ENCODE peak calls at places on chromosomes 7 and 10, in ten cellular contexts. S is CD8-positive, alpha-beta memory T cell; R is A549; F is cardiac muscle cell; O is heart left ventricle; C is lower lobe of right lung; K is trophoblast cell; M is neuronal stem cell; G is tibial nerve; D is heart right ventricle. Y is an unnamed sample. For H3K4me1, the result is how much of the 10 kb centered on the place peaks cover.

GRCh38 chr7:92740713-92741126 is 95.7 kb downstream of the CDK6 start:
- DNase-seq in S (no peak), R (no peak), F (no peak), O (no peak), C (no peak), K (peak), M (no peak), G (no peak), D (no peak), Y (no peak)

GRCh38 chr7:38438938-38439337 is 165.5 kb upstream of the TARP start:
- DNase-seq in S (no peak), R (no peak), F (no peak), O (no peak), C (no peak), K (no peak), M (no peak), G (no peak), D (no peak), Y (no peak)

GRCh38 chr10:110775022-110775379 is 96.7 kb upstream of the PDCD4 start:
- DNase-seq in S (no peak), R (peak), F (no peak), O (no peak), C (no peak), K (peak), M (no peak), G (no peak), D (no peak), Y (no peak)

GRCh38 chr7:19623676-19624075 is 85.2 kb downstream of the POLR1F start:
- DNase-seq in S (no peak), R (no peak), F (no peak), O (no peak), C (no peak), K (no peak), M (no peak), G (no peak), D (no peak), Y (no peak)

GRCh38 chr7:155850730-155851678 is 38.7 kb upstream of the SHH start:
- DNase-seq in S (no peak), R (no peak), F (no peak), O (peak), C (no peak), K (no peak), M (no peak), G (no peak), D (no peak), Y (peak)

GRCh38 chr7:23456093-23456492 is 14.2 kb downstream of the IGF2BP3 start:
- DNase-seq in S (no peak), R (no peak), F (no peak), O (no peak), C (no peak), K (no peak), M (no peak), G (no peak), D (no peak), Y (no peak)

GRCh38 chr10:14302035-14302434 is 28.7 kb downstream of the FRMD4A start:
- DNase-seq in S (no peak), R (no peak), F (peak), O (no peak), C (no peak), K (peak), M (no peak), G (no peak), D (no peak), Y (no peak)

GRCh38 chr7:41188163-41189130 is 514.4 kb downstream of the INHBA start:
- DNase-seq in S (no peak), R (no peak), F (no peak), O (no peak), C (no peak), K (peak), M (no peak), G (no peak), D (no peak), Y (no peak)

GRCh38 chr10:32372000-32372875 is 25.3 kb upstream of the EPC1 start:
- DNase-seq in S (no peak), R (no peak), F (no peak), O (no peak), C (no peak), K (no peak), M (no peak), G (no peak), D (no peak), Y (no peak)

GRCh38 chr7:101942603-101943210 is 125.3 kb downstream of the CUX1 start:
- DNase-seq in S (no peak), R (no peak), F (no peak), O (no peak), C (no peak), K (no peak), M (no peak), G (no peak), D (no peak), Y (peak)

GRCh38 chr10:19077276-19077675 is 28.7 kb downstream of the MALRD1 start:
- DNase-seq in S (no peak), R (no peak), F (no peak), O (no peak), C (no peak), K (peak), M (no peak), G (no peak), D (no peak), Y (no peak)
- H3K4me1 ChIP-seq in S (under half), R (under half), F (under half), O (under half), C (under half), K (under half), M (under half), G (under half), D (under half), Y (under half)

GRCh38 chr10:59252491-59252890 is 76.0 kb downstream of the PHYHIPL start:
- DNase-seq in S (no peak), R (no peak), F (no peak), O (no peak), C (no peak), K (no peak), M (no peak), G (no peak), D (no peak), Y (no peak)
- H3K4me1 ChIP-seq in S (under half), R (under half), F (under half), O (under half), C (under half), K (under half), M (under half), G (under half), D (under half), Y (under half)

GRCh38 chr10:33657154-33657900 is 322.9 kb upstream of the NRP1 start:
- DNase-seq in S (no peak), R (no peak), F (peak), O (no peak), C (no peak), K (no peak), M (no peak), G (no peak), D (no peak), Y (no peak)

GRCh38 chr10:33655165-33655815 is 320.8 kb upstream of the NRP1 start:
- DNase-seq in S (no peak), R (no peak), F (peak), O (no peak), C (no peak), K (no peak), M (no peak), G (no peak), D (no peak), Y (no peak)

GRCh38 chr10:33660329-33660728 is 325.9 kb upstream of the NRP1 start:
- DNase-seq in S (no peak), R (no peak), F (peak), O (no peak), C (no peak), K (no peak), M (no peak), G (no peak), D (no peak), Y (no peak)

GRCh38 chr10:33655921-33656320 is 321.5 kb upstream of the NRP1 start:
- DNase-seq in S (no peak), R (no peak), F (no peak), O (no peak), C (no peak), K (peak), M (no peak), G (no peak), D (no peak), Y (no peak)

GRCh38 chr10:33657913-33658312 is 323.4 kb upstream of the NRP1 start:
- DNase-seq in S (no peak), R (no peak), F (no peak), O (no peak), C (no peak), K (no peak), M (no peak), G (no peak), D (no peak), Y (no peak)
- H3K4me1 ChIP-seq in S (under half), R (under half), F (half or more), O (under half), C (under half), K (under half), M (under half), G (under half), D (under half), Y (under half)

GRCh38 chr10:73979428-73980407 is 18.2 kb upstream of the VCL start:
- DNase-seq in S (no peak), R (no peak), F (no peak), O (no peak), C (no peak), K (no peak), M (no peak), G (no peak), D (no peak), Y (no peak)

GRCh38 chr10:73983096-73984047 is 14.5 kb upstream of the VCL start:
- DNase-seq in S (no peak), R (no peak), F (no peak), O (no peak), C (no peak), K (no peak), M (no peak), G (no peak), D (no peak), Y (no peak)

DNA sequence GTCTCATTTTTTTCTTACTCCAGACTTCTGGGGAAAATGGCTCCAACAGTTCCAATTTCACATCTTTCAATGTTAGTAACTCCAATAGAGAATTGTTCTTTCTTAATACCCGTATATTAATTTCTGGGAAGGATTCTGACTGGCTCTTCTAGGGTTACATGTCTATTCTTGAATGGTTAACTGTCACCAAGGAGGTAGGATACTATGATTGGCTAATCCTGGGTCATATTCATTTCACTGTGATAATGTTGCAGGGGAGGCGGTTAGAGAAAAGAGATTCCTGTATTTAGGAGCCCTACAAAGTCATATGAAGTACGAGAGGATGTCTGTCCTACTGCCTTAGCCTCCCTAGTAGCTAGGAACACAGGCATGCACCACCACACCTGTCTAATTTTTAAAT is 16.1 kb upstream of the VCL start:
- DNase-seq in S (no peak), R (no peak), F (no peak), O (no peak), C (no peak), K (no peak), M (no peak), G (no peak), D (no peak), Y (no peak)
- H3K4me1 ChIP-seq in S (under half), R (under half), F (under half), O (under half), C (under half), K (under half), M (under half), G (under half), D (under half), Y (under half)

Y was measured in sigmoid colon.